ENCODE peak calls at places on chromosomes 2 and 18, in five cellular contexts. One of them, this sample, is unnamed.

GRCh38 chr2:98242006-98242405 is 104.2 kb upstream of the CNGA3 start:
- DNase-seq in RCC 7860: no peak
- DNase-seq in ascending aorta: no peak
- DNase-seq in left kidney: no peak
- DNase-seq in T-helper 9 cell: no peak
- DNase-seq in this sample: no peak

GRCh38 chr2:238202326-238203103 is 980 bp downstream of the ILKAP start:
- DNase-seq in RCC 7860: no peak
- DNase-seq in ascending aorta: no peak
- DNase-seq in left kidney: peak
- DNase-seq in T-helper 9 cell: no peak
- DNase-seq in this sample: peak

GRCh38 chr2:110869472-110870446 is 137.4 kb downstream of the ACOXL start:
- DNase-seq in RCC 7860: peak
- DNase-seq in ascending aorta: no peak
- DNase-seq in left kidney: no peak
- DNase-seq in T-helper 9 cell: no peak
- DNase-seq in this sample: no peak

GRCh38 chr2:85763132-85763531 is 9.3 kb downstream of the ATOH8 start:
- DNase-seq in RCC 7860: no peak
- DNase-seq in ascending aorta: no peak
- DNase-seq in left kidney: no peak
- DNase-seq in T-helper 9 cell: no peak
- DNase-seq in this sample: no peak

GRCh38 chr18:5895886-5896740 is 791 bp upstream of the TMEM200C start:
- DNase-seq in RCC 7860: no peak
- DNase-seq in ascending aorta: no peak
- DNase-seq in left kidney: peak
- DNase-seq in T-helper 9 cell: no peak
- DNase-seq in this sample: no peak

GRCh38 chr2:109438773-109439191 is 175.0 kb downstream of the SEPTIN10 start:
- DNase-seq in RCC 7860: peak
- DNase-seq in ascending aorta: peak
- DNase-seq in left kidney: no peak
- DNase-seq in T-helper 9 cell: no peak
- DNase-seq in this sample: no peak

GRCh38 chr2:160268382-160268781 is 68.3 kb upstream of the ITGB6 start:
- DNase-seq in RCC 7860: no peak
- DNase-seq in ascending aorta: no peak
- DNase-seq in left kidney: no peak
- DNase-seq in T-helper 9 cell: no peak
- DNase-seq in this sample: no peak

GRCh38 chr2:231682546-231683291 is 25.6 kb upstream of the PTMA start:
- DNase-seq in RCC 7860: no peak
- DNase-seq in ascending aorta: no peak
- DNase-seq in left kidney: no peak
- DNase-seq in T-helper 9 cell: no peak
- DNase-seq in this sample: no peak

GRCh38 chr2:6919912-6920905 is 3.0 kb downstream of the RNF144A start:
- DNase-seq in RCC 7860: no peak
- DNase-seq in ascending aorta: no peak
- DNase-seq in left kidney: peak
- DNase-seq in T-helper 9 cell: no peak
- DNase-seq in this sample: no peak

GRCh38 chr2:148303166-148303565 is 282.3 kb downstream of the MBD5 start:
- DNase-seq in RCC 7860: no peak
- DNase-seq in ascending aorta: no peak
- DNase-seq in left kidney: no peak
- DNase-seq in T-helper 9 cell: no peak
- DNase-seq in this sample: no peak

GRCh38 chr2:138485019-138485418 is 16.6 kb upstream of the SPOPL start:
- DNase-seq in RCC 7860: no peak
- DNase-seq in ascending aorta: no peak
- DNase-seq in left kidney: no peak
- DNase-seq in T-helper 9 cell: no peak
- DNase-seq in this sample: no peak